ENCODE peak calls at places on chromosomes 1 and 21, in five cellular contexts. One of them, this sample, is unnamed.

GRCh38 chr1:44425327-44426082 is 20.4 kb downstream of the RNF220 start:
- DNase-seq in choroid plexus epithelial cell: no peak
- DNase-seq in AG04450: no peak
- DNase-seq in colonic mucosa: no peak
- DNase-seq in ACHN: no peak
- DNase-seq in this sample: no peak

GRCh38 chr1:116826818-116827606 is 72.8 kb downstream of the CD2 start:
- DNase-seq in colonic mucosa: peak; percentile 52
- DNase-seq in AG04450: no peak
- DNase-seq in choroid plexus epithelial cell: peak; percentile 56
- DNase-seq in ACHN: peak; percentile 63
- DNase-seq in this sample: no peak

GRCh38 chr1:66732407-66733166 is 19.7 kb upstream of the DYNLT5 start:
- DNase-seq in ACHN: no peak
- DNase-seq in colonic mucosa: no peak
- DNase-seq in AG04450: no peak
- DNase-seq in choroid plexus epithelial cell: peak; percentile 20
- DNase-seq in this sample: no peak

GRCh38 chr1:234609528-234610042 is 393 bp downstream of the IRF2BP2 start:
- DNase-seq in colonic mucosa: no peak
- DNase-seq in AG04450: no peak
- DNase-seq in choroid plexus epithelial cell: peak; percentile 57
- DNase-seq in ACHN: peak; percentile 36
- DNase-seq in this sample: no peak

GRCh38 chr21:38159355-38159754 is 97.4 kb upstream of the KCNJ15 start:
- DNase-seq in colonic mucosa: peak; percentile 61
- DNase-seq in ACHN: peak; percentile 61
- DNase-seq in AG04450: peak; percentile 74
- DNase-seq in choroid plexus epithelial cell: peak; percentile 91
- DNase-seq in this sample: peak; percentile 33

GRCh38 chr1:234879157-234880080 is 249.2 kb downstream of the TOMM20 start:
- DNase-seq in ACHN: peak; percentile 12
- DNase-seq in colonic mucosa: no peak
- DNase-seq in AG04450: no peak
- DNase-seq in choroid plexus epithelial cell: no peak
- DNase-seq in this sample: no peak

GRCh38 chr1:24805534-24806301 is 60.5 kb downstream of the CLIC4 start:
- DNase-seq in choroid plexus epithelial cell: peak; percentile 79
- DNase-seq in ACHN: no peak
- DNase-seq in colonic mucosa: no peak
- DNase-seq in AG04450: peak; percentile 42
- DNase-seq in this sample: no peak

GRCh38 chr1:204191481-204191880 is 4.8 kb downstream of the KISS1 start:
- DNase-seq in choroid plexus epithelial cell: no peak
- DNase-seq in ACHN: no peak
- DNase-seq in colonic mucosa: no peak
- DNase-seq in AG04450: no peak
- DNase-seq in this sample: no peak

GRCh38 chr21:33976082-33976979 is 60.7 kb upstream of the ATP5PO start:
- DNase-seq in colonic mucosa: peak; percentile 7
- DNase-seq in AG04450: peak; percentile 78
- DNase-seq in ACHN: peak; percentile 76
- DNase-seq in choroid plexus epithelial cell: peak; percentile 92
- DNase-seq in this sample: peak; percentile 67

This sample was measured in brain pericyte.